ENCODE peak calls at places on chromosomes 16 and 17, in five cellular contexts. Z is breast epithelium, B is H1, V is K562, G is stomach. C is an unnamed sample.

GRCh38 chr17:44219126-44219635 is 294 bp downstream of the UBTF start:
- DNase-seq in V (peak; percentile 76), B (peak; percentile 75), G (peak; percentile 71), Z (peak; percentile 49), C (peak; percentile 69)

GRCh38 chr16:2834968-2835367 is 4.9 kb downstream of the ZG16B start:
- DNase-seq in B (no peak), V (no peak), G (no peak), Z (no peak), C (no peak)

GRCh38 chr16:9594961-9595360 is 503.5 kb downstream of the HAPSTR1 start:
- DNase-seq in Z (no peak), V (no peak), B (no peak), G (no peak), C (no peak)

GRCh38 chr17:602436-602835 is 112.2 kb downstream of the VPS53 start:
- DNase-seq in Z (no peak), B (no peak), G (no peak), V (no peak), C (no peak)

GRCh38 chr17:2406903-2407790 is 6.3 kb upstream of the MNT start:
- DNase-seq in Z (peak; percentile 76), G (peak; percentile 69), B (no peak), V (no peak), C (peak; percentile 91)

GRCh38 chr17:41539979-41540701 is 12.0 kb upstream of the KRT19 start:
- DNase-seq in B (no peak), Z (no peak), V (no peak), G (no peak), C (no peak)

GRCh38 chr16:1884155-1884760 is 12.3 kb upstream of the MEIOB start:
- DNase-seq in Z (no peak), B (no peak), G (no peak), V (peak; percentile 59), C (peak; percentile 63)

GRCh38 chr17:51850206-51850605 is 308.3 kb downstream of the CA10 start:
- DNase-seq in G (no peak), Z (no peak), V (no peak), B (no peak), C (no peak)

GRCh38 chr16:30472328-30472942 is at the start of gene ITGAL:
- DNase-seq in Z (peak; percentile 24), V (no peak), G (peak; percentile 56), B (no peak), C (peak; percentile 72)

GRCh38 chr17:31068291-31068690 is 26.5 kb upstream of the NF1 start:
- DNase-seq in G (peak; percentile 36), B (peak; percentile 86), V (peak; percentile 46), Z (no peak), C (peak; percentile 65)

GRCh38 chr16:7363397-7364053 is 30.9 kb downstream of the RBFOX1 start:
- DNase-seq in V (no peak), Z (no peak), G (peak; percentile 33), B (no peak), C (no peak)

GRCh38 chr17:73423159-73423715 is 111.4 kb upstream of the CDC42EP4 start:
- DNase-seq in V (no peak), B (no peak), G (no peak), Z (no peak), C (no peak)

GRCh38 chr16:68400083-68400923 is 48.0 kb downstream of the SMPD3 start:
- DNase-seq in G (no peak), V (no peak), Z (no peak), B (no peak), C (no peak)

GRCh38 chr17:50922107-50922506 is 56.0 kb upstream of the TOB1 start:
- DNase-seq in G (no peak), V (no peak), Z (peak; percentile 55), B (no peak), C (no peak)

GRCh38 chr16:31010539-31010938 is at the start of gene STX1B:
- DNase-seq in B (peak; percentile 87), Z (no peak), G (no peak), V (peak; percentile 79), C (peak; percentile 21)

GRCh38 chr16:29011112-29011511 is 26.3 kb downstream of the LAT start:
- DNase-seq in B (peak; percentile 61), G (no peak), Z (no peak), V (no peak), C (no peak)

GRCh38 chr17:74742153-74742515 is 5.1 kb downstream of the RAB37 start:
- DNase-seq in V (no peak), B (no peak), Z (no peak), G (no peak), C (peak; percentile 71)

GRCh38 chr17:50507871-50508572 is at the start of gene MYCBPAP:
- DNase-seq in Z (peak; percentile 60), B (peak; percentile 87), G (peak; percentile 87), V (peak; percentile 35), C (peak; percentile 89)

GRCh38 chr16:66844009-66844341 is 239 bp upstream of the CA7 start:
- DNase-seq in Z (no peak), V (no peak), B (no peak), G (no peak), C (no peak)

GRCh38 chr16:28261916-28262315 is 30.4 kb upstream of the SBK1 start:
- DNase-seq in G (no peak), V (no peak), Z (no peak), B (no peak), C (peak; percentile 51)

GRCh38 chr17:61251939-61252865 is 147.4 kb upstream of the TBX2 start:
- DNase-seq in B (no peak), Z (peak; percentile 67), V (no peak), G (peak; percentile 76), C (peak; percentile 84)

GRCh38 chr16:21104124-21104860 is 46.4 kb downstream of the DNAH3 start:
- DNase-seq in Z (no peak), G (no peak), B (no peak), V (no peak), C (no peak)

GRCh38 chr17:77131919-77132318 is 8.8 kb upstream of the SEC14L1 start:
- DNase-seq in B (no peak), G (peak; percentile 60), V (no peak), Z (no peak), C (no peak)

GRCh38 chr17:28327709-28328108 is 7.6 kb downstream of the IFT20 start:
- DNase-seq in G (no peak), Z (no peak), B (no peak), V (no peak), C (no peak)

GRCh38 chr17:7293131-7293557 is 1.3 kb downstream of the YBX2 start:
- DNase-seq in B (no peak), Z (no peak), G (no peak), V (no peak), C (no peak)
- TF ChIP-seq POLR2AphosphoS5 in B (no peak), Z (no peak), G (no peak), V (no peak), C (no peak)

GRCh38 chr17:63929860-63930766 is 2.0 kb downstream of the CD79B start:
- DNase-seq in V (no peak), B (peak; percentile 51), G (no peak), Z (peak; percentile 71), C (no peak)
- TF ChIP-seq POLR2AphosphoS5 in V (no peak), B (no peak), G (no peak), Z (no peak), C (no peak)

DNA sequence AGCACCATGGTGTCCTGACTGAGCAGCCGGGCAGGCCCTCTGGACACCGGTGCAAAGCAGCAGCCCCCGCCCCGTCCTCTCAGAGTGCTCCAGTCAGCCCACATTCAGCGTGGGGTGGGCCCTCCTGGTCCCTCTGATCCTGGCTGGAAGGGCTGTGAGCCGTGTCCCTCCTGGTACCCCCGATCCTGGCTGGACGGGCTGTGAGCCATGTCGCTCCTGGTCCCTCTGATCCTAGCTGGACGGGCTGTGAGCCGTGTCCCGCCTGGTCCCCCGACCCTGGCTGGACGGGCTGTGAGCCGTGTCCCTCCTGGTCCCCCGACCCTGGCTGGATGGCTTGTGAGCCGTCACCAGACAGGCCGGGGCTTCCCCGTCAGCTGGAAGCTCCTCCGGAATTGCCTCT is 26.9 kb upstream of the ACSF3 start:
- DNase-seq in G (no peak), Z (no peak), V (no peak), B (no peak), C (no peak)
- TF ChIP-seq POLR2AphosphoS5 in G (no peak), Z (no peak), V (no peak), B (no peak), C (no peak)

GRCh38 chr17:80106751-80107150 is 5.4 kb downstream of the GAA start:
- DNase-seq in G (no peak), V (no peak), Z (no peak), B (no peak), C (no peak)

GRCh38 chr17:80106176-80106575 is 4.8 kb downstream of the GAA start:
- DNase-seq in G (no peak), Z (no peak), V (no peak), B (no peak), C (no peak)

GRCh38 chr17:80104956-80105375 is 3.6 kb downstream of the GAA start:
- DNase-seq in B (no peak), G (no peak), Z (no peak), V (no peak), C (no peak)

GRCh38 chr17:80104321-80104955 is 3.1 kb downstream of the GAA start:
- DNase-seq in V (no peak), G (no peak), B (no peak), Z (no peak), C (no peak)

GRCh38 chr17:80105762-80106161 is 4.4 kb downstream of the GAA start:
- DNase-seq in V (peak; percentile 61), Z (no peak), G (peak; percentile 43), B (no peak), C (peak; percentile 37)
- TF ChIP-seq POLR2AphosphoS5 in V (no peak), Z (no peak), G (no peak), B (no peak), C (no peak)

GRCh38 chr17:55654015-55654414 is 68.6 kb downstream of the TMEM100 start:
- DNase-seq in B (no peak), G (no peak), V (no peak), Z (no peak), C (no peak)

GRCh38 chr17:55652114-55652513 is 70.5 kb downstream of the TMEM100 start:
- DNase-seq in G (no peak), B (no peak), Z (no peak), V (no peak), C (no peak)

GRCh38 chr17:55649935-55650597 is 72.6 kb downstream of the TMEM100 start:
- DNase-seq in V (no peak), B (no peak), Z (no peak), G (no peak), C (no peak)

GRCh38 chr17:55654821-55655220 is 67.8 kb downstream of the TMEM100 start:
- DNase-seq in Z (no peak), V (no peak), G (no peak), B (no peak), C (no peak)

DNA sequence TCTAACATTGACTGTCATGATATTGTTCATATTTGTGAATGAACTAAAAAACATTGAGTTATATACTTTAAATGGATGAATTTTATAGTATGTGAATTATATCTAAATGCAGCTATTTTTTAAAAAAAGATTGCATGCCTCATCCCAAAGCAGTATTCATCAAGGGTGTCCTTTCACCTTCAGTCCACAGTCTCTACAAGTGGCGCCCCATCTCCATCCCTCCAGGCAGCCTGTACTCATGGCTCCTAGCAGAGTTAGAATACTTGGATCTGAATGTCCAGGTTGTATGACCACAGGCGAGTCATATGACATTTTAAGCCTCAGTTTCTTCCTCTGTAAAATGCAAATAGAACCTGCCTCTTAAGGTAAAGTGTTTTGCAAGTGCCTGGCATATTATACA is 69.8 kb downstream of the TMEM100 start:
- DNase-seq in V (no peak), G (no peak), Z (no peak), B (no peak), C (no peak)
- TF ChIP-seq POLR2AphosphoS5 in V (no peak), G (no peak), Z (no peak), B (no peak), C (no peak)

C was measured in transverse colon.